ENCODE peak calls at places on chromosomes 2 and 18, in six cellular contexts. H, R, M, G, L and F are unnamed samples.

GRCh38 chr2:129193961-129194360 is 785.5 kb upstream of the RAB6C start:
- DNase-seq in R (no peak), G (no peak), L (no peak), H (peak), M (no peak), F (no peak)

GRCh38 chr2:33210626-33211025 is 263.9 kb downstream of the LTBP1 start:
- DNase-seq in G (no peak), R (no peak), L (no peak), H (no peak), M (peak), F (no peak)

GRCh38 chr2:174771631-174772491 is 7.6 kb upstream of the CHRNA1 start:
- DNase-seq in H (peak), G (peak), R (peak), L (peak), M (peak), F (peak)

GRCh38 chr2:26011990-26012856 is 21.7 kb upstream of the RAB10 start:
- DNase-seq in L (peak), H (no peak), R (no peak), G (peak), M (peak), F (peak)

GRCh38 chr18:44123743-44124142 is 556.9 kb upstream of the SETBP1 start:
- DNase-seq in R (no peak), G (no peak), L (no peak), H (no peak), M (no peak), F (no peak)

GRCh38 chr2:128626758-128627515 is 308.3 kb upstream of the HS6ST1 start:
- DNase-seq in G (peak), R (no peak), H (no peak), M (peak), L (peak), F (peak)

GRCh38 chr2:129748250-129748649 is 231.2 kb upstream of the RAB6C start:
- DNase-seq in G (no peak), L (no peak), H (no peak), M (no peak), R (no peak), F (no peak)

GRCh38 chr2:103401621-103402020 is 639.8 kb downstream of the TMEM182 start:
- DNase-seq in L (no peak), G (no peak), H (peak), R (peak), M (peak), F (no peak)

GRCh38 chr18:39939209-39939608 is 2015.8 kb upstream of the PIK3C3 start:
- DNase-seq in R (no peak), M (no peak), H (no peak), L (no peak), G (no peak), F (no peak)

GRCh38 chr18:79572093-79572780 is 107.4 kb upstream of the CTDP1 start:
- DNase-seq in G (no peak), M (no peak), L (peak), R (no peak), H (no peak), F (no peak)

GRCh38 chr18:12890500-12890899 is 6.5 kb upstream of the PTPN2 start:
- DNase-seq in G (no peak), L (no peak), M (no peak), H (no peak), R (no peak), F (no peak)
- TF ChIP-seq CTCF in G (no peak), L (no peak), M (peak), H (no peak), R (no peak), F (peak)

GRCh38 chr2:170201734-170202393 is 23.9 kb downstream of the MYO3B start:
- DNase-seq in L (no peak), H (no peak), G (no peak), R (no peak), M (no peak), F (no peak)

GRCh38 chr2:170204561-170204960 is 26.6 kb downstream of the MYO3B start:
- DNase-seq in M (no peak), G (no peak), R (no peak), H (no peak), L (no peak), F (no peak)

GRCh38 chr2:170201262-170201661 is 23.3 kb downstream of the MYO3B start:
- DNase-seq in G (no peak), H (no peak), R (no peak), M (no peak), L (no peak), F (no peak)

GRCh38 chr2:170206246-170206645 is 28.3 kb downstream of the MYO3B start:
- DNase-seq in R (no peak), H (no peak), M (no peak), G (no peak), L (no peak), F (no peak)

GRCh38 chr2:170202437-170202836 is 24.5 kb downstream of the MYO3B start:
- DNase-seq in R (no peak), M (no peak), H (no peak), L (no peak), G (no peak), F (no peak)
- TF ChIP-seq CTCF in R (no peak), M (no peak), H (no peak), L (no peak), G (no peak), F (no peak)

GRCh38 chr2:168687314-168687713 is 115.1 kb upstream of the NOSTRIN start:
- DNase-seq in H (no peak), L (no peak), R (no peak), G (no peak), M (peak), F (no peak)
- TF ChIP-seq CTCF in H (no peak), L (no peak), R (no peak), G (no peak), M (peak), F (peak)

GRCh38 chr18:70072678-70073077 is 125.0 kb upstream of the CD226 start:
- DNase-seq in G (no peak), R (no peak), H (no peak), M (peak), L (no peak), F (no peak)
- TF ChIP-seq CTCF in G (no peak), R (no peak), H (no peak), M (peak), L (peak), F (peak)

DNA sequence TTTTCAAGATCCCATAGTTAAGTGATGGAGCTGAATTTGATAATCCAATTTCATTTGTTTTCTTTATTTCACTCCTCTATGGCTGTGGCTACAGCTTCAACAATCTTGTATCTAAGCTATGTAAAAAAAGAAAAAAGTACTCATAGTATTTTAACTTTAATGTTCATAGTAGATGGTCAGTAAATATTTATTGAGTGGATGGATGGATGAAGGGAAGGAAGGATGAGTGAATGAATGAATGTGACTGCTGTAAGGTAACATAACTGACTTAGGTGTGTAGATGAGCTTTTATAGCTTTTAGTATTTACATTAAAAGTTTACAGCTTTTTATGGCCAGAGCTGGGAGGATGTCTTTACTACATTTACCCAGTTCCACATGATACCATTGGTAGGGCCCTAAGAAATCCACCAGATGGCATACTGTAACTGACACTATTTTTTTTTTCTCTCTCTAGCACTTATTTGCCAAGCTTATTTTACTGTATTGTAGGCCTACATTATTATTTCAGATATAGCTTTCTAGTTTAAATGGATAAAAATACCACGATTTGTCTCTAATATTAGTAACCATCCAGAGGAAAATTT is 13.4 kb upstream of the HRH4 start:
- DNase-seq in R (no peak), M (peak), H (no peak), G (no peak), L (no peak), F (no peak)
- TF ChIP-seq CTCF in R (no peak), M (peak), H (no peak), G (no peak), L (no peak), F (no peak)